ENCODE peak calls at places on chromosomes 1 and 21, in seven cellular contexts. W is pancreas; V is effector memory CD4-positive, alpha-beta T cell; Z is cardiac muscle cell; Q is endothelial cell of umbilical vein; A is CD8-positive, alpha-beta memory T cell; C is sigmoid colon. T is an unnamed sample.

GRCh38 chr1:184002071-184002470 is 35.5 kb downstream of the COLGALT2 start:
- DNase-seq in W (peak; percentile 38), V (no peak), Z (no peak), Q (peak; percentile 79), A (no peak), C (no peak), T (no peak)

GRCh38 chr1:78892251-78892650 is 114.3 kb downstream of the ADGRL4 start:
- DNase-seq in W (no peak), V (no peak), Z (no peak), Q (no peak), A (no peak), C (no peak), T (no peak)

GRCh38 chr1:16318544-16318943 is 33.7 kb downstream of the FBXO42 start:
- DNase-seq in W (no peak), V (no peak), Z (no peak), Q (peak; percentile 59), A (no peak), C (no peak), T (no peak)

GRCh38 chr1:3444736-3445135 is 9.7 kb upstream of the ARHGEF16 start:
- DNase-seq in W (no peak), V (no peak), Z (no peak), Q (no peak), A (no peak), C (no peak), T (peak; percentile 61)

GRCh38 chr1:218699411-218699810 is 354.3 kb downstream of the TGFB2 start:
- DNase-seq in W (no peak), V (no peak), Z (no peak), Q (peak; percentile 30), A (no peak), C (no peak), T (no peak)

GRCh38 chr1:33612877-33613487 is 140.5 kb downstream of the ZSCAN20 start:
- DNase-seq in W (peak; percentile 77), V (no peak), Z (peak; percentile 88), Q (peak; percentile 59), A (no peak), C (no peak), T (no peak)

GRCh38 chr21:42570841-42571387 is 57.3 kb downstream of the SLC37A1 start:
- DNase-seq in W (no peak), V (no peak), Z (no peak), Q (no peak), A (no peak), C (peak; percentile 55), T (peak; percentile 65)

GRCh38 chr1:2635271-2636010 is 2.6 kb upstream of the MMEL1 start:
- DNase-seq in W (no peak), V (no peak), Z (no peak), Q (no peak), A (no peak), C (peak; percentile 44), T (no peak)

GRCh38 chr21:14877581-14878228 is 187.1 kb downstream of the NRIP1 start:
- DNase-seq in W (no peak), V (no peak), Z (no peak), Q (peak; percentile 75), A (no peak), C (no peak), T (no peak)

GRCh38 chr21:44926364-44927101 is 5.8 kb upstream of the ITGB2 start:
- DNase-seq in W (no peak), V (peak; percentile 57), Z (no peak), Q (no peak), A (peak; percentile 76), C (no peak), T (no peak)

GRCh38 chr1:246058478-246058877 is 448.6 kb downstream of the SMYD3 start:
- DNase-seq in W (no peak), V (no peak), Z (no peak), Q (no peak), A (no peak), C (no peak), T (no peak)

GRCh38 chr21:40120944-40121575 is 253.8 kb downstream of the PCP4 start:
- DNase-seq in W (no peak), V (no peak), Z (peak; percentile 53), Q (no peak), A (no peak), C (no peak), T (no peak)

GRCh38 chr1:36752431-36752830 is 269.7 kb upstream of the CSF3R start:
- DNase-seq in W (no peak), V (no peak), Z (no peak), Q (no peak), A (no peak), C (no peak), T (no peak)

GRCh38 chr1:29708381-29708780 is 472.1 kb downstream of the PTPRU start:
- DNase-seq in W (no peak), V (no peak), Z (no peak), Q (peak; percentile 46), A (no peak), C (no peak), T (no peak)

GRCh38 chr1:15621975-15622374 is 4.7 kb downstream of the DDI2 start:
- DNase-seq in W (no peak), V (no peak), Z (no peak), Q (no peak), A (no peak), C (no peak), T (no peak)

GRCh38 chr1:155051342-155051776 is 243 bp downstream of the ADAM15 start:
- DNase-seq in W (no peak), V (no peak), Z (no peak), Q (no peak), A (no peak), C (no peak), T (no peak)

GRCh38 chr1:20343149-20343936 is 52.7 kb downstream of the VWA5B1 start:
- DNase-seq in W (no peak), V (peak; percentile 13), Z (peak; percentile 61), Q (no peak), A (no peak), C (no peak), T (no peak)

GRCh38 chr1:239999170-239999569 is 92.5 kb upstream of the FMN2 start:
- DNase-seq in W (no peak), V (no peak), Z (no peak), Q (no peak), A (no peak), C (no peak), T (no peak)

GRCh38 chr1:233859446-233859845 is 45.0 kb upstream of the SLC35F3 start:
- DNase-seq in W (no peak), V (no peak), Z (no peak), Q (no peak), A (no peak), C (no peak), T (no peak)

GRCh38 chr21:43908167-43908566 is 43.1 kb downstream of the AGPAT3 start:
- DNase-seq in W (no peak), V (no peak), Z (no peak), Q (no peak), A (no peak), C (peak; percentile 64), T (no peak)

GRCh38 chr1:169733924-169734323 is at the start of gene SELE:
- DNase-seq in W (no peak), V (no peak), Z (no peak), Q (peak; percentile 68), A (no peak), C (no peak), T (no peak)

GRCh38 chr1:3919706-3920105 is 19.6 kb upstream of the C1orf174 start:
- DNase-seq in W (no peak), V (no peak), Z (no peak), Q (no peak), A (peak; percentile 35), C (no peak), T (peak; percentile 29)

GRCh38 chr1:160217466-160218165 is 12.4 kb downstream of the PEA15 start:
- DNase-seq in W (no peak), V (no peak), Z (no peak), Q (peak; percentile 60), A (no peak), C (no peak), T (no peak)

GRCh38 chr1:117120774-117121588 is 568 bp downstream of the TRIM45 start:
- DNase-seq in W (peak; percentile 18), V (no peak), Z (no peak), Q (no peak), A (no peak), C (no peak), T (no peak)

GRCh38 chr1:206960676-206961386 is 9.4 kb downstream of the FCAMR start:
- DNase-seq in W (no peak), V (no peak), Z (no peak), Q (no peak), A (no peak), C (no peak), T (no peak)

DNA sequence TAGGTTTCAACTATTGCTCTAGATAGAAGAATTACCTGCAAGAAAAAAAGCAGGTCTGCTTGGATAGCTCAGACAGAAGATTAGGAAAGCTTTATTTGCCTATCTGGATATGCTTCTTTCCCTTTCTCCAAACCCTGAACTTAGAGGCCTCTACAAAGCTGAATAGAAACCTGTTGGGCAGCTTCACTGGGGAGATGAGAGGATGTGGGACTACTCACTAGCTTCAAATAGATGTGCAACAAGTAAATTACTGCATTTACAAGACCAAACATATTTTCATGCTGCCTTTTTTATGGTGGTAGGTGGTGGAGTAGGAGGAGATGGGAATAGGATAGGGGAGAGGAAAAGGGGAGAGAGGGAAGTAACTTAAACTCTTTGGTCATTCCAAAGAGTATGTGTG is 6.4 kb downstream of the CLCA2 start:
- DNase-seq in W (no peak), V (no peak), Z (no peak), Q (no peak), A (no peak), C (no peak), T (no peak)
- H3K4me3 ChIP-seq in W (no peak overlapping the region), V (no peak overlapping the region), Z (no peak overlapping the region), Q (no peak overlapping the region), A (no peak overlapping the region), C (no peak overlapping the region), T (no peak overlapping the region)

GRCh38 chr1:232226197-232226681 is 403.7 kb downstream of the SIPA1L2 start:
- DNase-seq in W (no peak), V (peak; percentile 8), Z (peak; percentile 35), Q (peak; percentile 12), A (peak; percentile 64), C (no peak), T (no peak)
- H3K9me3 ChIP-seq in W (no peaks in the 10 kb centered on the region), V (no peaks in the 10 kb centered on the region), Z (no peaks in the 10 kb centered on the region), Q (no peaks in the 10 kb centered on the region), A (no peaks in the 10 kb centered on the region), C (no peaks in the 10 kb centered on the region), T (no peaks in the 10 kb centered on the region)

DNA sequence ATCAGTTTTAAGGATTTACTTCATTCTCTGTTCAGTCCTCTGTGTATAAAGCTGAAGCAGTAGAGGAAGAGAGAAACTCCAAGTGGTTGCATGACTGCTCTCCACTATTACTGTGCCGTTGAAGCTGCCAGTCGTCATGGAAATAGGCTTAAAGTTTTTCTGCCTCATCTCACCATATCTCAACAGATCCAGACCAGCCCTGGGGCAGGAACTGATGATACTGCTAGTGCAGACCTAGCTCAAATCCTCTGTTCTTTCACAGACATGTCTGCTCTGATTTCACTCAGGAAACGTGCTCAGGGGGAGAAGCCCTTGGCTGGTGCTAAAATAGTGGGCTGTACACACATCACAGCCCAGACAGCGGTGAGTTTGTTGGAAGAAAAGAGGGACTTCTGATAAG is 22.3 kb upstream of the STRIP1 start:
- DNase-seq in W (no peak), V (no peak), Z (no peak), Q (no peak), A (no peak), C (no peak), T (no peak)
- H3K4me3 ChIP-seq in W (no peak overlapping the region), V (no peak overlapping the region), Z (no peak overlapping the region), Q (no peak overlapping the region), A (no peak overlapping the region), C (no peak overlapping the region), T (no peak overlapping the region)

DNA sequence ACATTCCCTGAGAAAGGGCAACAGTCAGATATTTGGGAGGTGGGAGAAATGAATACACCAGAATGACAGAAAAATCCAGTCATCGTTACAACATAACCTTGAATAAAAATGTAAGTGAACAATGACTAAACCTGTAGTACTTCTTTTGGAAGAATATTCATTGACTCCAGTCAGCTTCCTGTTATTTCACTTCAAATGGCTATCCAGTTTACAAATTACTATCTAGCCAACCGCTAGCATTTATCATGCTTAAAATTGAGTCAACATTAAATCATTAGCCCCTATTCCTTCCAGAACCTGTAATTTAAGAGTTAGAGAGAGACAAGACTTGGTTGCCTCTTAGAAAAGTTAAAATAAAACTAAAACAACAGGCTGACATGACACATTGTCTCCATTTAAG is 33.6 kb downstream of the WLS start:
- DNase-seq in W (no peak), V (no peak), Z (no peak), Q (peak; percentile 69), A (no peak), C (no peak), T (no peak)
- H3K9me3 ChIP-seq in W (no peaks in the 10 kb centered on the region), V (no peaks in the 10 kb centered on the region), Z (no peaks in the 10 kb centered on the region), Q (no peaks in the 10 kb centered on the region), A (no peaks in the 10 kb centered on the region), C (no peaks in the 10 kb centered on the region), T (no peaks in the 10 kb centered on the region)

T was measured in left lung.